ENCODE peak calls at places on chromosomes 1 and 21, in six cellular contexts. P, O, N, I, V and G are unnamed samples.

GRCh38 chr1:238324465-238324864 is 433.7 kb upstream of the ZP4 start:
- DNase-seq in P (no peak), O (no peak), N (no peak), I (no peak), V (no peak), G (no peak)

GRCh38 chr1:223707270-223708000 is 4.9 kb upstream of the CAPN2 start:
- DNase-seq in P (peak), O (peak), N (no peak), I (no peak), V (peak), G (no peak)

GRCh38 chr1:151539321-151540020 is 638 bp upstream of the TUFT1 start:
- DNase-seq in P (peak), O (peak), N (no peak), I (peak), V (peak), G (peak)

GRCh38 chr1:152495066-152495675 is 15.4 kb upstream of the LCE5A start:
- DNase-seq in P (no peak), O (no peak), N (no peak), I (no peak), V (peak), G (no peak)

GRCh38 chr1:208030320-208031091 is 119.6 kb upstream of the CD34 start:
- DNase-seq in P (peak), O (no peak), N (no peak), I (no peak), V (peak), G (no peak)

GRCh38 chr1:90370696-90371095 is 346.4 kb downstream of the BARHL2 start:
- DNase-seq in P (no peak), O (no peak), N (no peak), I (no peak), V (no peak), G (no peak)

GRCh38 chr1:33055210-33055991 is 18.7 kb upstream of the AK2 start:
- DNase-seq in P (peak), O (peak), N (peak), I (peak), V (peak), G (no peak)

GRCh38 chr1:236744533-236744932 is 50.6 kb upstream of the MTR start:
- DNase-seq in P (no peak), O (no peak), N (no peak), I (no peak), V (no peak), G (no peak)

GRCh38 chr1:27864264-27864895 is 8.0 kb upstream of the THEMIS2 start:
- DNase-seq in P (no peak), O (no peak), N (no peak), I (peak), V (no peak), G (no peak)

GRCh38 chr1:35319988-35320713 is 51.6 kb downstream of the ZMYM4 start:
- DNase-seq in P (no peak), O (no peak), N (no peak), I (no peak), V (no peak), G (no peak)

GRCh38 chr1:84862810-84863251 is 30.2 kb downstream of the LPAR3 start:
- DNase-seq in P (no peak), O (no peak), N (no peak), I (peak), V (no peak), G (no peak)

GRCh38 chr1:197683280-197683679 is 92.0 kb downstream of the DENND1B start:
- DNase-seq in P (no peak), O (no peak), N (no peak), I (no peak), V (no peak), G (no peak)

GRCh38 chr1:1434131-1434811 is 1.2 kb upstream of the VWA1 start:
- DNase-seq in P (peak), O (no peak), N (peak), I (no peak), V (peak), G (peak)

GRCh38 chr1:228860911-228861829 is 125.9 kb downstream of the RHOU start:
- DNase-seq in P (no peak), O (peak), N (no peak), I (peak), V (peak), G (no peak)

GRCh38 chr1:184701821-184702220 is 52.8 kb downstream of the EDEM3 start:
- DNase-seq in P (no peak), O (no peak), N (no peak), I (no peak), V (no peak), G (no peak)

GRCh38 chr21:43308101-43308500 is 118.8 kb downstream of the SIK1 start:
- DNase-seq in P (peak), O (no peak), N (no peak), I (no peak), V (no peak), G (no peak)

GRCh38 chr1:24786191-24786590 is 40.9 kb downstream of the CLIC4 start:
- DNase-seq in P (no peak), O (no peak), N (no peak), I (no peak), V (no peak), G (no peak)

DNA sequence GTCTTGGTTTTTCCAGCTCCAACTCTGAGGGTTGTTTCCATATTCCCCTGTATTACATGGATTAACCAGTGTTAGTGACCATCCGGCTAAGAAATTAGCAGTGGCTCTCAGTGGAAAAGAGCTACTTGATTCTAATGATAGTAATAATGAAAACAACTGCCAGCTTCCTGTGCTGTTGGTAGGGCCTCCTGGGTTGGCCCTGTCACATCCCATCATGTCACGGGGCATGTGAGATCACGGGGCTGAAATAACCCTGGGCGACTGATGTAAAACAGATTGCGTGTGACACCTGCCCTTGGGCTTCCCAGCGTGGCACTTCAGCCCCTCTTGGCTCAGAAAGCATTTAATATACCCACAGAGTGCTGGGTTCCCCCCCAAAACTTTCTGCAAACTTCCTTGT is 149.0 kb downstream of the ROR1 start:
- DNase-seq in P (no peak), O (no peak), N (no peak), I (no peak), V (no peak), G (no peak)
- TF ChIP-seq CTCF in P (no peak), O (no peak), N (no peak), I (no peak), V (no peak), G (no peak)

DNA sequence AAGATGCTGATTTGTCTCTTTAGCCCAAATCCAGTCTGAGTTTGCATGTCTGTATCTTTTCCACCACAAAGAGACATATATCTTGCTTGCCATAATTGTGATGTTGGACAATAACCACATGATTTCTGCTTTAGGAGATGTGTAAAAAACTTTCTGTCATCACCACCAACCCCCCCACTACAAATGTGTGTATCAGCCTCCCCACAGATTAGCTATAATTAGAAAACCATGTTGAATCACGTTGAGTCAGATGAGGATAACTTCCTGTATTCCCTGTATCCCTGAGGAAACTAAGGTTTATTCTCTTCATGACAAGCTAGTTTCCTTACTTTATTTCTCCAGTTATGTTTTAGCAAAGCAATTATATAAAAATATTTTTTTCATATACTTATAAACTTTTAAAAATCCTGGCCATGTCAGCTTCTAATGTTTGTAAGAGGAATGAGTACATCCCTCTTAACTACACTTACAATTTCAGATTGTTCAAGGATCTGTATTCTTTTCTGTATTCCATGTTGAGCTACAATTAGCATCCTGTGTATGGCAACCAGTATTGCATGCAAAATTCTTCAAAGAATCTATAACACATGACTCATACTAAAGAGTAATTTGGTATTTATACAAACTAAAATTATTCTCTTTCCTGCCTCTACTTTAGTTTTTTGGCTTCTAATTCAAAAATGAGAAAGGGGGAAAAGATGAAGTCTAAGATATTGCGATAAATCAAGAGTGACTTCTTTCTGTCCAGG is 143.0 kb downstream of the FMN2 start:
- DNase-seq in P (no peak), O (no peak), N (no peak), I (no peak), V (no peak), G (no peak)
- TF ChIP-seq EP300 in P (no peak), O (no peak), N (no peak), I (no peak), V (no peak), G (no peak)

DNA sequence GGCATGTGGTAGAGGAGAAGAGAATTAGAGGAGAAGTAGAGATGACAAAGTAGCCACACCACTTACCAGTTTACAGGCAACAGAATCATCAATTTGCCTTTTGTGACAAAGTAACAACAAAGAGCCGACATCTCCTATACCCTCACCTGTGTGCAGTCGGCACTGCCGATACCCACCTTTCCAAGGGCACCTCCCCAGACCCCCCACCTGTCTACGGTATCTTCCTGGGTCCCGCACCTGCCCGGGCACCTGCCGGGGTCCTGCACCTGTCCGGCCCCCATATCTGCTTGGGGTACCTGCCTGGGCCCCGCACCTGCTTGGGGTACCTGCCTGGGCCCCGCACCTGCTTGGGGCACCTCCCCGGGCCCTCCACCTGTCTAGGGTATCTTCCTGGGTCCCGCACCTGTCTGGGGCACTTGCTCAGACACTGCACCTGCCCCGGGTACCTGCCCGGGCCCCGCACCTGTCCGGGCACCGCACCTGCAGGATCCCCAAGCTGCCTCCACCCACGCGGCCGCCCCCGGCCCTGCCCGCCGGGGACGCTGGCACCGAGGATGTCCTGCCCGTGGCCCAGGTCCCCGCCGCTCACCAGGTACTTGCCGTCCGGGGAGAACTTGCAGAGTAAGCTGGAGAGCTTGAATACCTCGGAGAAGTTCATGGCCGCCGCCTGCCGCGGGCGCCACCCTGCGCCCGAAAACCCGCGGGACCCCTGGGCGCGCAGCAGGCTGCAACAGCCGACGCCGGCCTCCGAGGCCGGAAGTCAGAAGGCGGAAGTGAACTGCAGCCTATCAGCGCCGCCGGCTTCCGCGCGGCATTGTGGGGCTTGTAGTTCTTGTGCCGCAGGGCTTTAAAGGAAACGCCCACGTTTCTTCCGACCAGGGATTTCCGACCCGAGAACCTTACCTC is at the start of gene WRAP73:
- DNase-seq in P (peak), O (peak), N (peak), I (peak), V (peak), G (peak)
- TF ChIP-seq CTCF in P (no peak), O (no peak), N (no peak), I (peak), V (no peak), G (no peak)

GRCh38 chr1:19754482-19754881 is 45.2 kb downstream of the TMCO4 start:
- DNase-seq in P (peak), O (no peak), N (no peak), I (no peak), V (no peak), G (no peak)
- TF ChIP-seq EP300 in P (peak), O (no peak), N (no peak), I (no peak), V (no peak), G (no peak)

DNA sequence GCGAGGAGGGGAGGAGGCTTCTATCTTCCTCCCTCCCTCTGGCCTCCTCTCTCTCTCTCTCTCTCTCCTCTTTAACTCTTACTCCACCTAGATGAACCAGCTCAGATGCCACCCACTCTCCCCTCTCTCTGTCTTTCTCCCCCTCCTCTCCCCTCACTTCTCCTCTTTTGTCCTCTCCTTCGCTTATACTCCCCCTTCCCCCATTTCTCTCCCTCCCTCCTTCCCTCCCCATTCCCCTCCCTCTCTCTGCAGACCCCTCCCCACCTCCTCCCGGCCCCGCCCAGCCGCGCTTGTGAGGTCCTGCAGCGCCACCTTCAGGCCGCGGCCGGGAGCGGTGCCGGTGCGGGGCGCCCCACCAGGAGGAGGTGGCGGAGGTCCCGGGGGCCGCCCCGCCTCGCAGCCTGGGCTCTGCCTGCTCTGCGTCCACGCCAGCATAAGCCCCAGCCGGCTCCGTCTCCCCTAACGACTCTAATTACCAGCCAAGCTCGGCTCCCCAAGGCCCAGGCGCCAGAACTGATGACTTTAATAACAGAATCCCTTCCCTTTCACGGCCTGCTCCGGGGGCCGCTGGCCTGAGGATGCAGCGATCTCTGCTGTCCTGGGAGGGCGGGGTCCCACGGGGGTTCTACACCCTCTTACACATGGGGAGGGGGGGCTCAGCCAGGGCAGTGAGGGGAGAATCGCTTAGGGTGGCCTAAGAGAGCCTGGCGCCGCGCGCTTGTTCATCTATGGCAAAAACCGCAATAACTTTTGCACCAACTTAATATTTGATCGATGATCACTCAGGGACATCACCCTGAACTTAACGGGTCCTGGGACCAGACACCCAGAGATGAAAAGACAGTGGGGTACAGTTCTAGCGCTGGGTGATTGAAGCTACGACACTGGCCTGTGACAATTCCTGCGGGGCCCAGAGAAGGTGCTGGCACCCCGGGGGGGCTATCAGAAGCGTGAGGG is 637.3 kb downstream of the MATN1 start:
- DNase-seq in P (peak), O (peak), N (peak), I (no peak), V (peak), G (peak)
- TF ChIP-seq CTCF in P (peak), O (peak), N (peak), I (peak), V (peak), G (peak)

GRCh38 chr1:164651378-164651951 is 92.5 kb downstream of the PBX1 start:
- DNase-seq in P (no peak), O (peak), N (no peak), I (no peak), V (peak), G (no peak)
- TF ChIP-seq EP300 in P (no peak), O (no peak), N (no peak), I (no peak), V (peak), G (no peak)

DNA sequence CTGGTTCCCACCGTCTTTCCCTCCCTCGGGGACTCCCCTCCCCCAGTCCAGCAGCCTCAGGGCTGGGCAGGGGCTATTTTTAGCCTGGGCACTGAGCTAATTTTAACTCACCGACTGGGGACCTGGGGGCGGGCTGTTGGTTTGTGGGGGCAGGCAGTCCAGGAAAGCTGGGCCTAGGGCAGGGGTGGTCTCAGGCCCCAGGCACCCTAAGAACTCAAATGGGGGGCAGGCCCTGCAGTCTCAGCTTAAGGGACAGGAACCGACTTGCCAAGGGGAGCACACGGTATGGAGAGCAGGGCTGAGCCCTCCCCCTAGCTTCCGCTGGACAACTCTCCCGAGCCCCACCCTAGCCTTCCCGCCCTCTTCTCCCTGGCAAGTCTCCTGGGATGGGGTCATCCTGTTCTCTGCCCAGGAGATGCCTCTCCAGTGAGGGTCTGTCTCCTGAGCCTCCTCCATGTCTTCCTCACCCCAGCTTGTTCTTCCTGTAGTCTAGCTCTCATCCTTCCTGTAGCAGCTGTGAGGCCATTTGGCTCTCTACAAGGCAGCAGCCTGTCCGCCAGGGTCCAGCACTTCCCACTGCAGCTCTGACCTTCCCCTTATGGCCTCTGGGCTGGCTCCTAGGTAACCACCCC is 10.1 kb downstream of the MEF2D start:
- DNase-seq in P (no peak), O (peak), N (peak), I (no peak), V (peak), G (no peak)
- TF ChIP-seq CTCF in P (no peak), O (no peak), N (no peak), I (no peak), V (no peak), G (peak)